ENCODE peak calls at places on chromosomes 11 and 22, in ten cellular contexts. One of them, this sample, is unnamed.

GRCh38 chr11:6413791-6414231 is 5.1 kb downstream of the APBB1 start:
- DNase-seq in GM03348: no peak
- DNase-seq in anterior cingulate cortex: no peak
- DNase-seq in activated CD8-positive, alpha-beta T cell treated with anti-CD3 and anti-CD28 coated beads for 36 hours: peak
- DNase-seq in A549: no peak
- DNase-seq in kidney glomerular epithelial cell: no peak
- DNase-seq in heart right ventricle: no peak
- DNase-seq in aorta: no peak
- DNase-seq in glutamatergic neuron: no peak
- DNase-seq in non-pigmented ciliary epithelial cell: no peak
- DNase-seq in this sample: no peak

GRCh38 chr22:43855431-43855830 is 6.9 kb downstream of the SULT4A1 start:
- DNase-seq in heart right ventricle: no peak
- DNase-seq in aorta: no peak
- DNase-seq in glutamatergic neuron: peak
- DNase-seq in activated CD8-positive, alpha-beta T cell treated with anti-CD3 and anti-CD28 coated beads for 36 hours: no peak
- DNase-seq in non-pigmented ciliary epithelial cell: no peak
- DNase-seq in A549: no peak
- DNase-seq in GM03348: no peak
- DNase-seq in anterior cingulate cortex: no peak
- DNase-seq in kidney glomerular epithelial cell: no peak
- DNase-seq in this sample: no peak

GRCh38 chr11:111911563-111912401 is at the start of gene CRYAB:
- DNase-seq in glutamatergic neuron: no peak
- DNase-seq in heart right ventricle: peak
- DNase-seq in anterior cingulate cortex: peak
- DNase-seq in GM03348: peak
- DNase-seq in activated CD8-positive, alpha-beta T cell treated with anti-CD3 and anti-CD28 coated beads for 36 hours: no peak
- DNase-seq in A549: no peak
- DNase-seq in aorta: peak
- DNase-seq in kidney glomerular epithelial cell: peak
- DNase-seq in non-pigmented ciliary epithelial cell: no peak
- DNase-seq in this sample: peak

GRCh38 chr11:91248199-91248807 is 976.3 kb upstream of the FAT3 start:
- DNase-seq in GM03348: peak
- DNase-seq in kidney glomerular epithelial cell: peak
- DNase-seq in heart right ventricle: peak
- DNase-seq in glutamatergic neuron: peak
- DNase-seq in anterior cingulate cortex: no peak
- DNase-seq in non-pigmented ciliary epithelial cell: no peak
- DNase-seq in activated CD8-positive, alpha-beta T cell treated with anti-CD3 and anti-CD28 coated beads for 36 hours: peak
- DNase-seq in aorta: no peak
- DNase-seq in A549: peak
- DNase-seq in this sample: peak

GRCh38 chr11:45485070-45485716 is 180.2 kb downstream of the CHST1 start:
- DNase-seq in aorta: no peak
- DNase-seq in A549: peak
- DNase-seq in activated CD8-positive, alpha-beta T cell treated with anti-CD3 and anti-CD28 coated beads for 36 hours: no peak
- DNase-seq in glutamatergic neuron: no peak
- DNase-seq in kidney glomerular epithelial cell: no peak
- DNase-seq in anterior cingulate cortex: no peak
- DNase-seq in heart right ventricle: no peak
- DNase-seq in GM03348: no peak
- DNase-seq in non-pigmented ciliary epithelial cell: no peak
- DNase-seq in this sample: no peak

GRCh38 chr22:36565686-36566085 is 36.7 kb upstream of the EIF3D start:
- DNase-seq in kidney glomerular epithelial cell: no peak
- DNase-seq in activated CD8-positive, alpha-beta T cell treated with anti-CD3 and anti-CD28 coated beads for 36 hours: no peak
- DNase-seq in aorta: no peak
- DNase-seq in non-pigmented ciliary epithelial cell: no peak
- DNase-seq in GM03348: no peak
- DNase-seq in glutamatergic neuron: no peak
- DNase-seq in A549: no peak
- DNase-seq in anterior cingulate cortex: no peak
- DNase-seq in heart right ventricle: no peak
- DNase-seq in this sample: no peak

GRCh38 chr11:59264736-59265135 is 52.0 kb upstream of the MPEG1 start:
- DNase-seq in glutamatergic neuron: no peak
- DNase-seq in anterior cingulate cortex: no peak
- DNase-seq in non-pigmented ciliary epithelial cell: no peak
- DNase-seq in activated CD8-positive, alpha-beta T cell treated with anti-CD3 and anti-CD28 coated beads for 36 hours: no peak
- DNase-seq in aorta: no peak
- DNase-seq in A549: no peak
- DNase-seq in GM03348: no peak
- DNase-seq in heart right ventricle: no peak
- DNase-seq in kidney glomerular epithelial cell: no peak
- DNase-seq in this sample: no peak

GRCh38 chr11:2318123-2318522 is 16.3 kb downstream of the TSPAN32 start:
- DNase-seq in GM03348: no peak
- DNase-seq in glutamatergic neuron: no peak
- DNase-seq in kidney glomerular epithelial cell: no peak
- DNase-seq in activated CD8-positive, alpha-beta T cell treated with anti-CD3 and anti-CD28 coated beads for 36 hours: no peak
- DNase-seq in non-pigmented ciliary epithelial cell: no peak
- DNase-seq in anterior cingulate cortex: no peak
- DNase-seq in A549: no peak
- DNase-seq in aorta: no peak
- DNase-seq in heart right ventricle: no peak
- DNase-seq in this sample: no peak

GRCh38 chr22:20803696-20804324 is 29.9 kb downstream of the SERPIND1 start:
- DNase-seq in aorta: no peak
- DNase-seq in non-pigmented ciliary epithelial cell: no peak
- DNase-seq in GM03348: peak
- DNase-seq in anterior cingulate cortex: no peak
- DNase-seq in glutamatergic neuron: peak
- DNase-seq in heart right ventricle: peak
- DNase-seq in activated CD8-positive, alpha-beta T cell treated with anti-CD3 and anti-CD28 coated beads for 36 hours: peak
- DNase-seq in kidney glomerular epithelial cell: no peak
- DNase-seq in A549: peak
- DNase-seq in this sample: no peak

GRCh38 chr11:44532809-44533208 is 32.7 kb upstream of the CD82 start:
- DNase-seq in activated CD8-positive, alpha-beta T cell treated with anti-CD3 and anti-CD28 coated beads for 36 hours: no peak
- DNase-seq in kidney glomerular epithelial cell: no peak
- DNase-seq in non-pigmented ciliary epithelial cell: no peak
- DNase-seq in GM03348: peak
- DNase-seq in anterior cingulate cortex: no peak
- DNase-seq in A549: no peak
- DNase-seq in aorta: no peak
- DNase-seq in heart right ventricle: no peak
- DNase-seq in glutamatergic neuron: no peak
- DNase-seq in this sample: no peak

GRCh38 chr11:27672836-27673464 is 27.3 kb downstream of the BDNF start:
- DNase-seq in heart right ventricle: no peak
- DNase-seq in activated CD8-positive, alpha-beta T cell treated with anti-CD3 and anti-CD28 coated beads for 36 hours: no peak
- DNase-seq in A549: no peak
- DNase-seq in anterior cingulate cortex: no peak
- DNase-seq in kidney glomerular epithelial cell: no peak
- DNase-seq in glutamatergic neuron: no peak
- DNase-seq in GM03348: no peak
- DNase-seq in aorta: no peak
- DNase-seq in non-pigmented ciliary epithelial cell: no peak
- DNase-seq in this sample: no peak

GRCh38 chr11:76579047-76579751 is 91.3 kb downstream of the LRRC32 start:
- DNase-seq in heart right ventricle: peak
- DNase-seq in aorta: peak
- DNase-seq in activated CD8-positive, alpha-beta T cell treated with anti-CD3 and anti-CD28 coated beads for 36 hours: no peak
- DNase-seq in GM03348: no peak
- DNase-seq in A549: no peak
- DNase-seq in anterior cingulate cortex: no peak
- DNase-seq in non-pigmented ciliary epithelial cell: no peak
- DNase-seq in kidney glomerular epithelial cell: no peak
- DNase-seq in glutamatergic neuron: no peak
- DNase-seq in this sample: no peak

GRCh38 chr11:118226294-118226693 is 1.5 kb upstream of the JAML start:
- DNase-seq in activated CD8-positive, alpha-beta T cell treated with anti-CD3 and anti-CD28 coated beads for 36 hours: peak
- DNase-seq in heart right ventricle: peak
- DNase-seq in kidney glomerular epithelial cell: no peak
- DNase-seq in glutamatergic neuron: no peak
- DNase-seq in anterior cingulate cortex: no peak
- DNase-seq in aorta: peak
- DNase-seq in A549: no peak
- DNase-seq in GM03348: no peak
- DNase-seq in non-pigmented ciliary epithelial cell: no peak
- DNase-seq in this sample: no peak

GRCh38 chr11:76205252-76206076 is 838 bp downstream of the WNT11 start:
- DNase-seq in activated CD8-positive, alpha-beta T cell treated with anti-CD3 and anti-CD28 coated beads for 36 hours: no peak
- DNase-seq in anterior cingulate cortex: no peak
- DNase-seq in kidney glomerular epithelial cell: no peak
- DNase-seq in glutamatergic neuron: no peak
- DNase-seq in aorta: no peak
- DNase-seq in GM03348: no peak
- DNase-seq in non-pigmented ciliary epithelial cell: no peak
- DNase-seq in heart right ventricle: no peak
- DNase-seq in A549: no peak
- DNase-seq in this sample: no peak

GRCh38 chr22:29479417-29480261 is at the start of gene NEFH:
- DNase-seq in anterior cingulate cortex: no peak
- DNase-seq in aorta: no peak
- DNase-seq in kidney glomerular epithelial cell: no peak
- DNase-seq in A549: no peak
- DNase-seq in non-pigmented ciliary epithelial cell: no peak
- DNase-seq in activated CD8-positive, alpha-beta T cell treated with anti-CD3 and anti-CD28 coated beads for 36 hours: no peak
- DNase-seq in glutamatergic neuron: peak
- DNase-seq in heart right ventricle: no peak
- DNase-seq in GM03348: no peak
- DNase-seq in this sample: no peak

GRCh38 chr22:27057717-27058116 is 400.3 kb downstream of the MIAT start:
- DNase-seq in glutamatergic neuron: no peak
- DNase-seq in anterior cingulate cortex: no peak
- DNase-seq in A549: no peak
- DNase-seq in non-pigmented ciliary epithelial cell: no peak
- DNase-seq in aorta: no peak
- DNase-seq in activated CD8-positive, alpha-beta T cell treated with anti-CD3 and anti-CD28 coated beads for 36 hours: no peak
- DNase-seq in GM03348: no peak
- DNase-seq in kidney glomerular epithelial cell: no peak
- DNase-seq in heart right ventricle: no peak
- DNase-seq in this sample: no peak

GRCh38 chr11:34769224-34769623 is 147.0 kb downstream of the APIP start:
- DNase-seq in aorta: no peak
- DNase-seq in A549: no peak
- DNase-seq in heart right ventricle: no peak
- DNase-seq in anterior cingulate cortex: no peak
- DNase-seq in activated CD8-positive, alpha-beta T cell treated with anti-CD3 and anti-CD28 coated beads for 36 hours: no peak
- DNase-seq in kidney glomerular epithelial cell: no peak
- DNase-seq in glutamatergic neuron: no peak
- DNase-seq in non-pigmented ciliary epithelial cell: no peak
- DNase-seq in GM03348: no peak
- DNase-seq in this sample: no peak

GRCh38 chr11:64074239-64074638 is 38.5 kb downstream of the FLRT1 start:
- DNase-seq in aorta: no peak
- DNase-seq in glutamatergic neuron: no peak
- DNase-seq in activated CD8-positive, alpha-beta T cell treated with anti-CD3 and anti-CD28 coated beads for 36 hours: peak
- DNase-seq in kidney glomerular epithelial cell: no peak
- DNase-seq in non-pigmented ciliary epithelial cell: no peak
- DNase-seq in A549: no peak
- DNase-seq in GM03348: no peak
- DNase-seq in anterior cingulate cortex: no peak
- DNase-seq in heart right ventricle: no peak
- DNase-seq in this sample: no peak

GRCh38 chr11:16958833-16959232 is 55.4 kb downstream of the PLEKHA7 start:
- DNase-seq in kidney glomerular epithelial cell: no peak
- DNase-seq in GM03348: no peak
- DNase-seq in aorta: no peak
- DNase-seq in heart right ventricle: no peak
- DNase-seq in activated CD8-positive, alpha-beta T cell treated with anti-CD3 and anti-CD28 coated beads for 36 hours: no peak
- DNase-seq in glutamatergic neuron: no peak
- DNase-seq in anterior cingulate cortex: no peak
- DNase-seq in A549: no peak
- DNase-seq in non-pigmented ciliary epithelial cell: no peak
- DNase-seq in this sample: no peak

GRCh38 chr11:122815900-122816299 is 22.4 kb upstream of the CRTAM start:
- DNase-seq in non-pigmented ciliary epithelial cell: no peak
- DNase-seq in glutamatergic neuron: no peak
- DNase-seq in anterior cingulate cortex: no peak
- DNase-seq in A549: no peak
- DNase-seq in kidney glomerular epithelial cell: no peak
- DNase-seq in heart right ventricle: no peak
- DNase-seq in GM03348: no peak
- DNase-seq in activated CD8-positive, alpha-beta T cell treated with anti-CD3 and anti-CD28 coated beads for 36 hours: no peak
- DNase-seq in aorta: no peak
- DNase-seq in this sample: no peak

GRCh38 chr11:59865031-59865430 is 1.3 kb downstream of the TCN1 start:
- DNase-seq in heart right ventricle: no peak
- DNase-seq in GM03348: no peak
- DNase-seq in aorta: no peak
- DNase-seq in A549: no peak
- DNase-seq in activated CD8-positive, alpha-beta T cell treated with anti-CD3 and anti-CD28 coated beads for 36 hours: no peak
- DNase-seq in glutamatergic neuron: no peak
- DNase-seq in kidney glomerular epithelial cell: peak
- DNase-seq in non-pigmented ciliary epithelial cell: no peak
- DNase-seq in anterior cingulate cortex: no peak
- DNase-seq in this sample: no peak

GRCh38 chr11:16299884-16300778 is 56.2 kb downstream of the SOX6 start:
- DNase-seq in A549: no peak
- DNase-seq in glutamatergic neuron: no peak
- DNase-seq in activated CD8-positive, alpha-beta T cell treated with anti-CD3 and anti-CD28 coated beads for 36 hours: no peak
- DNase-seq in anterior cingulate cortex: no peak
- DNase-seq in aorta: no peak
- DNase-seq in heart right ventricle: no peak
- DNase-seq in GM03348: no peak
- DNase-seq in kidney glomerular epithelial cell: no peak
- DNase-seq in non-pigmented ciliary epithelial cell: no peak
- DNase-seq in this sample: no peak

GRCh38 chr11:110883266-110883665 is 171.0 kb upstream of the ARHGAP20 start:
- DNase-seq in kidney glomerular epithelial cell: no peak
- DNase-seq in activated CD8-positive, alpha-beta T cell treated with anti-CD3 and anti-CD28 coated beads for 36 hours: no peak
- DNase-seq in non-pigmented ciliary epithelial cell: no peak
- DNase-seq in aorta: no peak
- DNase-seq in glutamatergic neuron: no peak
- DNase-seq in GM03348: peak
- DNase-seq in heart right ventricle: no peak
- DNase-seq in anterior cingulate cortex: peak
- DNase-seq in A549: no peak
- DNase-seq in this sample: peak

GRCh38 chr11:35043933-35044332 is 95.0 kb upstream of the CD44 start:
- DNase-seq in A549: no peak
- DNase-seq in non-pigmented ciliary epithelial cell: no peak
- DNase-seq in activated CD8-positive, alpha-beta T cell treated with anti-CD3 and anti-CD28 coated beads for 36 hours: no peak
- DNase-seq in aorta: no peak
- DNase-seq in kidney glomerular epithelial cell: no peak
- DNase-seq in glutamatergic neuron: no peak
- DNase-seq in GM03348: no peak
- DNase-seq in anterior cingulate cortex: peak
- DNase-seq in heart right ventricle: peak
- DNase-seq in this sample: peak

GRCh38 chr11:30143098-30143705 is 87.6 kb upstream of the FSHB start:
- DNase-seq in GM03348: peak
- DNase-seq in anterior cingulate cortex: no peak
- DNase-seq in heart right ventricle: no peak
- DNase-seq in kidney glomerular epithelial cell: peak
- DNase-seq in activated CD8-positive, alpha-beta T cell treated with anti-CD3 and anti-CD28 coated beads for 36 hours: no peak
- DNase-seq in non-pigmented ciliary epithelial cell: no peak
- DNase-seq in glutamatergic neuron: no peak
- DNase-seq in A549: peak
- DNase-seq in aorta: no peak
- DNase-seq in this sample: peak

GRCh38 chr11:47376183-47376542 is 2.2 kb downstream of the SPI1 start:
- DNase-seq in anterior cingulate cortex: no peak
- DNase-seq in activated CD8-positive, alpha-beta T cell treated with anti-CD3 and anti-CD28 coated beads for 36 hours: no peak
- DNase-seq in glutamatergic neuron: no peak
- DNase-seq in aorta: peak
- DNase-seq in heart right ventricle: no peak
- DNase-seq in non-pigmented ciliary epithelial cell: no peak
- DNase-seq in A549: no peak
- DNase-seq in GM03348: no peak
- DNase-seq in kidney glomerular epithelial cell: peak
- DNase-seq in this sample: no peak

GRCh38 chr22:31748490-31748889 is 1.4 kb downstream of the PRR14L start:
- DNase-seq in non-pigmented ciliary epithelial cell: no peak
- DNase-seq in kidney glomerular epithelial cell: no peak
- DNase-seq in aorta: no peak
- DNase-seq in glutamatergic neuron: no peak
- DNase-seq in GM03348: no peak
- DNase-seq in anterior cingulate cortex: no peak
- DNase-seq in heart right ventricle: no peak
- DNase-seq in A549: no peak
- DNase-seq in activated CD8-positive, alpha-beta T cell treated with anti-CD3 and anti-CD28 coated beads for 36 hours: no peak
- DNase-seq in this sample: no peak

GRCh38 chr11:72927380-72927779 is 113.2 kb downstream of the ATG16L2 start:
- DNase-seq in heart right ventricle: no peak
- DNase-seq in kidney glomerular epithelial cell: no peak
- DNase-seq in A549: no peak
- DNase-seq in GM03348: no peak
- DNase-seq in activated CD8-positive, alpha-beta T cell treated with anti-CD3 and anti-CD28 coated beads for 36 hours: no peak
- DNase-seq in aorta: no peak
- DNase-seq in glutamatergic neuron: no peak
- DNase-seq in non-pigmented ciliary epithelial cell: no peak
- DNase-seq in anterior cingulate cortex: no peak
- DNase-seq in this sample: no peak

This sample was measured in midbrain.